ENCODE peak calls at places on chromosomes 4 and X, in nine cellular contexts. Z, I, B, H, N, W, G, U and A are unnamed samples.

GRCh38 chr4:71664366-71664765 is 119.5 kb downstream of the GC start:
- DNase-seq in G (no peak), H (no peak), B (no peak), U (no peak), W (no peak), I (no peak), N (no peak), Z (no peak), A (no peak)

GRCh38 chrX:140467211-140467610 is 37.7 kb downstream of the SOX3 start:
- DNase-seq in H (no peak), U (peak), Z (no peak), G (no peak), W (no peak), N (no peak), I (no peak), B (no peak), A (no peak)

GRCh38 chrX:25012793-25013592 is 2.8 kb downstream of the ARX start:
- DNase-seq in Z (no peak), I (no peak), N (no peak), G (peak), B (no peak), W (no peak), U (no peak), H (no peak), A (no peak)

GRCh38 chr4:77022581-77023133 is 53.1 kb downstream of the CCNI start:
- DNase-seq in I (no peak), Z (no peak), U (peak), B (peak), H (peak), W (no peak), G (peak), N (no peak), A (peak)

GRCh38 chr4:26088433-26088928 is 174.5 kb downstream of the SMIM20 start:
- DNase-seq in I (no peak), W (no peak), Z (no peak), U (peak), G (no peak), B (peak), H (peak), N (no peak), A (peak)

GRCh38 chrX:2627272-2627867 is 63.7 kb upstream of the CD99 start:
- DNase-seq in W (no peak), N (no peak), B (no peak), I (peak), G (peak), H (peak), Z (no peak), U (peak), A (peak)

GRCh38 chr4:39542633-39543393 is 15.6 kb upstream of the UGDH start:
- DNase-seq in H (no peak), G (no peak), W (no peak), N (no peak), Z (no peak), I (no peak), B (no peak), U (no peak), A (no peak)

GRCh38 chrX:53084043-53084570 is 1.9 kb downstream of the TSPYL2 start:
- DNase-seq in B (no peak), N (no peak), I (no peak), G (no peak), Z (no peak), H (peak), W (no peak), U (no peak), A (no peak)

GRCh38 chr4:138163171-138163570 is 79.0 kb downstream of the SLC7A11 start:
- DNase-seq in B (no peak), I (no peak), G (no peak), H (no peak), Z (no peak), W (no peak), U (no peak), N (no peak), A (no peak)

GRCh38 chr4:184273166-184274147 is 55.8 kb upstream of the ENPP6 start:
- DNase-seq in B (no peak), Z (no peak), U (no peak), W (no peak), I (no peak), N (no peak), H (no peak), G (peak), A (no peak)

GRCh38 chr4:152458801-152459302 is 77.0 kb downstream of the FBXW7 start:
- DNase-seq in I (peak), W (no peak), G (no peak), N (no peak), U (no peak), H (peak), B (no peak), Z (no peak), A (peak)

GRCh38 chr4:150332086-150332485 is 249.9 kb upstream of the MAB21L2 start:
- DNase-seq in I (no peak), W (no peak), H (no peak), B (no peak), U (no peak), Z (no peak), G (no peak), N (no peak), A (peak)

GRCh38 chr4:105895324-105895608 is at the start of gene NPNT:
- DNase-seq in I (no peak), B (no peak), W (peak), N (no peak), H (no peak), Z (peak), G (peak), U (no peak), A (no peak)

GRCh38 chrX:78997870-78998558 is 52.8 kb downstream of the P2RY10 start:
- DNase-seq in Z (no peak), G (no peak), B (no peak), W (no peak), N (no peak), H (no peak), U (no peak), I (peak), A (no peak)

GRCh38 chr4:8108991-8109390 is 49.6 kb downstream of the ABLIM2 start:
- DNase-seq in U (no peak), B (no peak), H (no peak), N (no peak), G (no peak), I (no peak), Z (no peak), W (no peak), A (no peak)

GRCh38 chr4:80422727-80423404 is 87.3 kb downstream of the CFAP299 start:
- DNase-seq in U (no peak), B (no peak), I (no peak), G (no peak), H (no peak), N (no peak), W (no peak), Z (no peak), A (no peak)